ENCODE peak calls at places on chromosomes 5 and 9, in six cellular contexts. W is neural progenitor cell; K is GM03348; A is type B pancreatic cell; P is effector memory CD4-positive, alpha-beta T cell; B is iPS-NIHi11. H is an unnamed sample.

GRCh38 chr5:140591747-140592372 is 27.2 kb downstream of the SLC35A4 start:
- DNase-seq in W (no peak), K (peak), A (no peak), P (no peak), B (no peak), H (peak)

GRCh38 chr5:154758501-154758900 is 3.3 kb downstream of the LARP1 start:
- DNase-seq in W (no peak), K (no peak), A (no peak), P (no peak), B (no peak), H (peak)

GRCh38 chr5:76870046-76870445 is 20.2 kb downstream of the S100Z start:
- DNase-seq in W (no peak), K (no peak), A (no peak), P (no peak), B (no peak), H (no peak)

GRCh38 chr5:134450374-134450773 is 38.7 kb upstream of the CDKN2AIPNL start:
- DNase-seq in W (no peak), K (no peak), A (no peak), P (no peak), B (no peak), H (no peak)

GRCh38 chr5:135186662-135187522 is 152.9 kb upstream of the PITX1 start:
- DNase-seq in W (peak), K (no peak), A (no peak), P (no peak), B (no peak), H (no peak)

GRCh38 chr5:112366987-112367386 is 52.1 kb downstream of the EPB41L4A start:
- DNase-seq in W (peak), K (peak), A (no peak), P (no peak), B (peak), H (peak)

GRCh38 chr9:105311317-105311716 is 66.9 kb downstream of the SLC44A1 start:
- DNase-seq in W (no peak), K (no peak), A (no peak), P (no peak), B (no peak), H (no peak)

GRCh38 chr9:113548221-113549041 is 84.9 kb downstream of the RGS3 start:
- DNase-seq in W (peak), K (peak), A (no peak), P (no peak), B (no peak), H (peak)

GRCh38 chr9:93959739-93960154 is 4.6 kb upstream of the BARX1 start:
- DNase-seq in W (no peak), K (no peak), A (no peak), P (no peak), B (no peak), H (no peak)

GRCh38 chr5:74579215-74579614 is 61.3 kb downstream of the ENC1 start:
- DNase-seq in W (no peak), K (no peak), A (no peak), P (peak), B (no peak), H (no peak)

GRCh38 chr5:155069961-155070360 is 56.4 kb downstream of the KIF4B start:
- DNase-seq in W (no peak), K (no peak), A (no peak), P (no peak), B (no peak), H (no peak)

GRCh38 chr5:109939109-109939682 is 249.5 kb downstream of the MAN2A1 start:
- DNase-seq in W (no peak), K (peak), A (no peak), P (no peak), B (no peak), H (no peak)

GRCh38 chr9:99426443-99426842 is 204.4 kb downstream of the SEC61B start:
- DNase-seq in W (no peak), K (no peak), A (no peak), P (no peak), B (no peak), H (no peak)

GRCh38 chr5:149872351-149873040 is 72.1 kb downstream of the PDE6A start:
- DNase-seq in W (no peak), K (no peak), A (no peak), P (no peak), B (no peak), H (no peak)